ENCODE peak calls at places on chromosomes 3 and 15, in six cellular contexts. G is neural progenitor cell, C is vagina, M is dorsolateral prefrontal cortex, F is heart right ventricle, V is tibial nerve. D is an unnamed sample.

GRCh38 chr3:103690536-103690935 is 1255.7 kb downstream of the ZPLD1 start:
- DNase-seq in G (no peak), C (no peak), M (no peak), F (no peak), V (no peak), D (no peak)

GRCh38 chr3:191254098-191254873 is 55.2 kb downstream of the OSTN start:
- DNase-seq in G (no peak), C (no peak), M (no peak), F (no peak), V (no peak), D (no peak)

GRCh38 chr3:104460477-104461406 is 906.0 kb upstream of the ALCAM start:
- DNase-seq in G (peak), C (no peak), M (no peak), F (no peak), V (peak), D (no peak)

GRCh38 chr3:139134678-139135372 is 90.1 kb upstream of the PRR23C start:
- DNase-seq in G (no peak), C (no peak), M (no peak), F (no peak), V (no peak), D (no peak)

GRCh38 chr3:76991165-76991564 is 48.7 kb upstream of the ROBO2 start:
- DNase-seq in G (no peak), C (no peak), M (no peak), F (no peak), V (no peak), D (no peak)

GRCh38 chr15:34122771-34123183 is 20.9 kb downstream of the PGBD4 start:
- DNase-seq in G (no peak), C (no peak), M (no peak), F (no peak), V (no peak), D (no peak)

GRCh38 chr15:76903251-76903681 is 1.9 kb downstream of the SCAPER start:
- DNase-seq in G (peak), C (no peak), M (no peak), F (no peak), V (no peak), D (no peak)

GRCh38 chr3:46930176-46930944 is 46.2 kb downstream of the CCDC12 start:
- DNase-seq in G (no peak), C (no peak), M (peak), F (no peak), V (no peak), D (no peak)

GRCh38 chr15:90033448-90033847 is 32.3 kb downstream of the ZNF710 start:
- DNase-seq in G (no peak), C (no peak), M (no peak), F (no peak), V (no peak), D (no peak)

GRCh38 chr15:33282226-33283020 is 28.3 kb upstream of the RYR3 start:
- DNase-seq in G (no peak), C (no peak), M (no peak), F (no peak), V (no peak), D (no peak)

GRCh38 chr3:131047582-131047981 is 20.9 kb downstream of the NEK11 start:
- DNase-seq in G (no peak), C (no peak), M (no peak), F (no peak), V (no peak), D (no peak)

GRCh38 chr3:187717572-187717971 is 15.2 kb upstream of the RTP2 start:
- DNase-seq in G (no peak), C (no peak), M (no peak), F (no peak), V (no peak), D (no peak)

GRCh38 chr3:143634991-143635390 is 213.3 kb downstream of the SLC9A9 start:
- DNase-seq in G (no peak), C (no peak), M (peak), F (no peak), V (no peak), D (no peak)

GRCh38 chr3:48738926-48739616 is 22.1 kb upstream of the IP6K2 start:
- DNase-seq in G (no peak), C (no peak), M (no peak), F (peak), V (no peak), D (no peak)

GRCh38 chr3:136730595-136731273 is 21.4 kb downstream of the STAG1 start:
- DNase-seq in G (no peak), C (no peak), M (no peak), F (no peak), V (no peak), D (no peak)

GRCh38 chr3:136725468-136725867 is 26.7 kb downstream of the STAG1 start:
- DNase-seq in G (no peak), C (no peak), M (no peak), F (no peak), V (no peak), D (no peak)

GRCh38 chr3:136731274-136731884 is 20.8 kb downstream of the STAG1 start:
- DNase-seq in G (no peak), C (no peak), M (no peak), F (no peak), V (no peak), D (no peak)

GRCh38 chr3:136728918-136729317 is 23.3 kb downstream of the STAG1 start:
- DNase-seq in G (peak), C (no peak), M (no peak), F (no peak), V (no peak), D (no peak)

GRCh38 chr3:136728434-136728833 is 23.7 kb downstream of the STAG1 start:
- DNase-seq in G (no peak), C (no peak), M (no peak), F (no peak), V (no peak), D (no peak)
- H3K4me3 ChIP-seq in G (no peak), C (peak), M (peak), F (no peak), V (no peak), D (no peak)

DNA sequence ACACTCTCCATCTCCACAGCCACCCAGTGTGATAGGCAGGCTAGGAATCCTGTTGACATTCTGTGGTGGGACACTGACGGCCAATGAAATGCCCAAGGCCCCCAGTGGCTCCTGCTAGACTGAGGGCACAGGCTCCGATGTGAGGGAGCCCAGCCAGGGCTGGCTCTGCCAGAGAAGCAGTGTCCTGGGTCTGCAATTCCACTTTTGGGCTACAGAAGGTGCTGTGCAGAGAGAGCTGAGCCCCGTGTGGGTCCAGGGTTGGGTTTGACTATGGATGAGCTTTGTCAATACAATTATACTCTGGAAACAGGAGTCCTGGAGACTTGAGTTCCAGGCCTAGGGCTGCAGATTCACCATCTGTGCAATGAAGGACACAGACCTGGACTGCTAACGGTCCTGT is 55.7 kb upstream of the TMEM115 start:
- DNase-seq in G (no peak), C (no peak), M (no peak), F (no peak), V (no peak), D (no peak)
- TF ChIP-seq CTCF in G (peak), C (no peak), M (no peak), F (no peak), V (no peak), D (no peak)

DNA sequence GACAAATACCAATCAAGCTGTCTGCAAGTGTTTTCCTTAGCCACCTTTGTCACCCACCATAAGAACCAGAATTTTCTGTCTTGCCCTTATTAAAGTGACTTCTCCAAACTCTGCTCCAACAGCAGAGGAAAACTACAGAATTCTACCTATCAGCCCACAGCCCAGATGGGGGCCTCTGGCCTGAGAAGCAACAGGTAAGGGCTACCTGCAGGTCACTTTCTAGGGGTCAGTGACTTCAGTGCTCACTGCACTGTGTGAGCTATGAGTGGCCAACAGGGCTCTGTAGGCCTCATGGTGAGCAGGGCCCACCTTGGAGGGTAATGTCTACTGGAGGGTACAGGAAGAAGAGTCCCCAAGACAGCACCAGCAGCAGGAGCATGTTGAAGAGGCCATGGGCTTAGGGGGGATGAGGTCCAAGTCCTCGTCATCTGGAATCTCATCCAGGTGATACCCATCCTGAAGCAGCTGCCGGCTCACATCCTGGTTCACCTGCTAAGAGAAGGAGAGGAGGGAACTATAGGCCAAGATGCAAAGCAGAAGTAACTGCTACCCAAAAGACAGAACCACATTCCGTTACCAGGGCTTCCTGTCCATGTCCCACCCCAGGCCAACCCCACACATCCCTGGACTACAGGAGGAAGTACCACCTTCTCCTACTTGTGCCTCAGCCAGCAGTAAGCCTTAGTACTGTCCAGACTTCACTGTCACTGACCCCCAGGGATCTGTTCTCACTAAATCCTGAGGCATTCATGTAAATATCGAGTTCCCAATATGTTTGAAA is 4.2 kb downstream of the FAM219B start:
- DNase-seq in G (no peak), C (no peak), M (no peak), F (no peak), V (no peak), D (no peak)
- H3K27ac ChIP-seq in G (no peak), C (peak), M (no peak), F (no peak), V (no peak), D (peak)

DNA sequence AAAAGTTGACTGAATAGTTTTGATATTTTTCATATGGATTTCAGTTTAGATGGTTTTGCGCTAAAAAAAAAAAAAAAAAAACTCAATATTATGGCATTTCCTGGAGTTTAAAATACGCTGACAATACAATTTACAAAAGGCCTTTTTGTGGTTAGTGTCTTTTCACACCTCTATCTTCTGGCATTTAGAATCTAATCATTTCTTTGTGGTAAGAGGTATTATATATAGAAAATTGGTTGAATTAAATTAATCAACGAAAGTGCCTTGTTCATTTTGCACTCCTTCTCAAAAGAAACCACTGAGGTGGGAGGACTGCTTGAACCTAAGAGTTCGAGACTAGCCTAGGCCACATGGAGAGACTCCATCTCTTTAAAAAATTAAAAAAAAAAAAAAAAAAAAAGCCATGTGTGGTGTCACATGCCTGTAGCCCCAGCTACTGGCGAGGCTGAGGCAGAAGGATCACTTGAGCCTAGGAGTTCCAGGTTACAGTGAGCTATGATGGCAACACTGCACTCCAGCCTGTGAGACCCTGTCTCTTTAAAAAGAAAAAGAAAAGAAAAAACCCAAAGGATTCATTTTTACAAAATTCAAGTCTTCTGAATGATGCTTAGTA is 90.0 kb upstream of the ICE2 start:
- DNase-seq in G (no peak), C (no peak), M (no peak), F (no peak), V (no peak), D (no peak)
- H3K4me3 ChIP-seq in G (no peak), C (no peak), M (no peak), F (no peak), V (no peak), D (no peak)

DNA sequence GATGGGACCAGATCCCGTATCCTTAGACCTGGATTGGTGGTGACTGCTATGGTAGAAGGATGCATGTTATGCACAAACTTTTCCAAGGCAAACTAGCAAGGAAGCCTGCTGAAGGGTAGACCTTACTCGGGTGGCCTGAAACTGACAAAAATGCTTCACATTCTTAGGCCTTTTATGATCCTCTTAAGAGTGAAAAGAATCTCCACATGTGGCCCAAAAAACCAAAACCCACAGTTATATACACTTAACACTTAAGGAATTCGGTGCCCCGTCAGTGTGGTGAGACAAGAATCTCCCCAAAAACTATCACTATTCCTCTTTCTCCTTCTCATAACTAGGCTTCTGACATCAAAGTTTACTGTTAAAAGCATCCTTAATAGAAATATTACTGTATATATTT is 130.1 kb upstream of the SOX2 start:
- DNase-seq in G (no peak), C (no peak), M (no peak), F (no peak), V (no peak), D (no peak)
- TF ChIP-seq CTCF in G (no peak), C (no peak), M (no peak), F (no peak), V (no peak), D (no peak)

GRCh38 chr3:177824190-177824786 is 627.0 kb upstream of the TBL1XR1 start:
- DNase-seq in G (peak), C (peak), M (no peak), F (peak), V (peak), D (peak)
- H3K27ac ChIP-seq in G (no peak), C (peak), M (peak), F (no peak), V (peak), D (peak)

GRCh38 chr3:35773398-35773797 is 134.1 kb downstream of the ARPP21 start:
- DNase-seq in G (no peak), C (no peak), M (no peak), F (no peak), V (no peak), D (no peak)

GRCh38 chr3:35777563-35777962 is 138.2 kb downstream of the ARPP21 start:
- DNase-seq in G (no peak), C (no peak), M (no peak), F (no peak), V (no peak), D (no peak)

GRCh38 chr3:35776346-35776745 is 137.0 kb downstream of the ARPP21 start:
- DNase-seq in G (no peak), C (no peak), M (no peak), F (no peak), V (no peak), D (no peak)

GRCh38 chr3:35777065-35777464 is 137.7 kb downstream of the ARPP21 start:
- DNase-seq in G (no peak), C (no peak), M (no peak), F (no peak), V (no peak), D (no peak)

DNA sequence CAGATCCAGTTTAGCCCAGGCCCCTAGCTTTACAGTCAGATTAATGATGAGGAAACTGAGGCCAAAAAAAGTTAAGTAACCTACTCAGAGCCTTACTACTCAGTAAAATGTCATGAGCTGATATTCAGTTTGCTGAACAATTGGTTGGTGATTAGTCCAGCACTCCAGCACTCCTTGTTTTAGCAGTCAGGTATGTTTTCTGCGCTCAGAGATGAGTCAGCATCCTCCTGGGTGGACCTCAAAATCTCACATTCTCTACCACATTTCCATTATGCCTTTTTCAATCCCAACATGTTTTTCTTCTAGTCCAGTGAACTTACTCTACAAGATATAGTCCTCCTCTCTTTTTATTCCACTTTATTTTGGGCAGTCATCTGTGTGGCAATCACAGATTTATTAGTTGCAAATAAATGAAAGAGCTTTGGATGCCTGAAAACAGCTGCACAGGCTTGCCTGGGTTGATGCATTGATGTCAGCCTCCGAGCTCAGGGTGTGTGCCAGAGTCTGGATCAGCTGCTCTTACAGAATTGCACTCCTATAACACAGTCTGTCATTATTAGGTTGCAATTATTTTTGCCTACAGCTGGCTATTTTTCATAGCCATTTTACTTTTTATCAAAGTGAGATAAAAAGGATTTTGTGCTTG is 133.2 kb downstream of the ARPP21 start:
- DNase-seq in G (no peak), C (no peak), M (no peak), F (no peak), V (no peak), D (no peak)
- H3K4me3 ChIP-seq in G (no peak), C (no peak), M (no peak), F (no peak), V (no peak), D (no peak)

GRCh38 chr15:100788731-100789105 is 90.9 kb upstream of the ALDH1A3 start:
- DNase-seq in G (no peak), C (peak), M (no peak), F (peak), V (no peak), D (peak)

GRCh38 chr15:100786139-100786531 is 93.5 kb upstream of the ALDH1A3 start:
- DNase-seq in G (no peak), C (peak), M (no peak), F (no peak), V (no peak), D (peak)

GRCh38 chr15:100786901-100787566 is 92.6 kb upstream of the ALDH1A3 start:
- DNase-seq in G (no peak), C (peak), M (no peak), F (peak), V (no peak), D (peak)

GRCh38 chr15:100787567-100787941 is 92.1 kb upstream of the ALDH1A3 start:
- DNase-seq in G (no peak), C (peak), M (no peak), F (peak), V (no peak), D (peak)

GRCh38 chr15:100788080-100788730 is 91.4 kb upstream of the ALDH1A3 start:
- DNase-seq in G (no peak), C (peak), M (no peak), F (peak), V (no peak), D (peak)
- TF ChIP-seq CTCF in G (no peak), C (no peak), M (no peak), F (no peak), V (no peak), D (no peak)

GRCh38 chr3:172194702-172195392 is 155.5 kb downstream of the FNDC3B start:
- DNase-seq in G (peak), C (no peak), M (no peak), F (no peak), V (no peak), D (no peak)
- H3K27ac ChIP-seq in G (no peak), C (no peak), M (no peak), F (no peak), V (no peak), D (no peak)

DNA sequence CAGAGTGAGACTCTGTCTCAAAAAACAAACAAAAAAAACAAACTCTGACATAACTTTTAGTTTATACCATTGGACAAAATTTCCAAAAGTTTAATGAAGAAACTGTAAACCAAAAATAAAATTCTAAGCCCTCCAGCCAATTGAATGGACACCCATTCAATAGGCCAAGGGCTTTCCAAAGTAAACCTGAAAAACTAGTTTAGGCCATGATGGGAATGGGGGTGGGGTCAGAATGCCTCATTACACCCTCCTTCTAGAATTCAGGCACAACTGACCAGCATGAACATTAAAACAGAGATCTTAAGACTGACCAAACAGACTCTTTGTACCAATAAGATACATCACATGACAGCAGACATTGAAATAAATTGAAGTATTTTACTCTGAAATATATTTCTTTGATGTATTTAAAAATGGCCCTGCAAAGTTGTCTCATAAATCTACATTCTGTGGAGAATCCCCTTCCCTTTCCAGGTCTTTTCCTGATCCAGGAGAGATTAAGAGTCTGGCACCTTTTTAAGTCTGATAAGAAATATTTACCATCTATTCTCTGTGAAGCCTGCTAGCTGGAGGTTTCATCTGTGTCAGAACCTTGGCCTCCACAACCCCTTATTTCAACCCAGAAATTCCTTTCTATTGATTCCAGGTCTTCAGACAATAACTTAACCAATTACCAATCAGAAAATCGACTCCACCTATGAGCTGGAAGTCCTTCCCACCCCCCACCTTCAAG is 15.7 kb downstream of the THOC7 start:
- DNase-seq in G (no peak), C (no peak), M (no peak), F (no peak), V (no peak), D (no peak)
- H3K4me3 ChIP-seq in G (no peak), C (no peak), M (no peak), F (no peak), V (no peak), D (no peak)